ENCODE peak calls at places on chromosomes 3 and 15, in four cellular contexts. Z is astrocyte, O is hippocampal formation, C is DMS79 treated with DMSO at 0.1 percent for 48 hours. G is an unnamed sample.

GRCh38 chr3:11635671-11636371 is 7.9 kb downstream of the VGLL4 start:
- DNase-seq in Z (no peak), O (peak; percentile 61), C (no peak), G (no peak)

GRCh38 chr15:90159213-90159612 is 41.9 kb upstream of the SEMA4B start:
- DNase-seq in O (no peak), Z (no peak), C (no peak), G (no peak)

GRCh38 chr3:20760981-20761380 is 575.0 kb upstream of the SGO1 start:
- DNase-seq in O (no peak), Z (peak; percentile 6), C (no peak), G (no peak)

GRCh38 chr3:74523811-74524210 is 90.6 kb downstream of the CNTN3 start:
- DNase-seq in C (no peak), O (no peak), Z (peak; percentile 2), G (no peak)

GRCh38 chr15:82572311-82572710 is 32.1 kb upstream of the RPS17 start:
- DNase-seq in O (peak; percentile 43), C (peak; percentile 15), Z (no peak), G (no peak)

GRCh38 chr3:57983734-57984518 is 24.3 kb upstream of the FLNB start:
- DNase-seq in O (peak; percentile 19), C (no peak), Z (peak; percentile 86), G (peak; percentile 15)

GRCh38 chr3:65946438-65946837 is 92.3 kb downstream of the MAGI1 start:
- DNase-seq in C (no peak), O (no peak), Z (peak; percentile 81), G (no peak)

GRCh38 chr3:9916346-9916733 is 558 bp upstream of the IL17RC start:
- DNase-seq in C (no peak), Z (no peak), O (no peak), G (no peak)

GRCh38 chr3:102060814-102061213 is 211.5 kb downstream of the NFKBIZ start:
- DNase-seq in O (no peak), Z (no peak), C (no peak), G (no peak)

GRCh38 chr15:68377766-68378165 is 54.2 kb downstream of the ITGA11 start:
- DNase-seq in C (no peak), O (no peak), Z (no peak), G (no peak)

GRCh38 chr3:65953301-65953812 is 85.4 kb downstream of the MAGI1 start:
- DNase-seq in O (no peak), C (peak; percentile 66), Z (peak; percentile 78), G (no peak)

GRCh38 chr15:101112336-101113113 is 139.3 kb downstream of the CHSY1 start:
- DNase-seq in C (no peak), Z (no peak), O (no peak), G (no peak)

GRCh38 chr3:179560791-179561190 is 1.9 kb upstream of the ACTL6A start:
- DNase-seq in O (no peak), Z (no peak), C (no peak), G (no peak)

GRCh38 chr3:79651536-79652065 is 116.2 kb downstream of the ROBO1 start:
- DNase-seq in Z (no peak), O (no peak), C (no peak), G (no peak)

GRCh38 chr3:170037463-170038433 is at the start of gene GPR160:
- DNase-seq in O (no peak), Z (no peak), C (peak; percentile 66), G (peak; percentile 77)

GRCh38 chr3:156728267-156728985 is 54.0 kb downstream of the TIPARP start:
- DNase-seq in Z (no peak), O (no peak), C (peak; percentile 34), G (no peak)

GRCh38 chr3:57586778-57587177 is 10.4 kb downstream of the ARF4 start:
- DNase-seq in C (no peak), Z (no peak), O (no peak), G (no peak)

GRCh38 chr3:127209155-127209839 is 16.4 kb downstream of the PRR23E start:
- DNase-seq in O (no peak), Z (no peak), C (peak; percentile 82), G (no peak)

GRCh38 chr3:195897081-195897852 is 11.1 kb downstream of the TNK2 start:
- DNase-seq in O (no peak), C (no peak), Z (peak; percentile 56), G (no peak)

GRCh38 chr3:30426319-30426993 is 179.9 kb upstream of the TGFBR2 start:
- DNase-seq in O (no peak), C (no peak), Z (peak; percentile 77), G (no peak)

GRCh38 chr3:113769551-113769950 is 22.7 kb downstream of the ATP6V1A start:
- DNase-seq in Z (peak; percentile 55), C (no peak), O (peak; percentile 41), G (no peak)

GRCh38 chr3:25594007-25594502 is 70.7 kb downstream of the TOP2B start:
- DNase-seq in C (peak; percentile 27), O (peak; percentile 60), Z (peak; percentile 68), G (peak; percentile 11)

GRCh38 chr3:187403768-187404270 is 35.6 kb downstream of the RTP4 start:
- DNase-seq in C (no peak), O (no peak), Z (peak; percentile 97), G (no peak)

GRCh38 chr15:52805351-52806283 is 15.5 kb upstream of the ONECUT1 start:
- DNase-seq in Z (no peak), O (no peak), C (no peak), G (no peak)

GRCh38 chr15:40283615-40284306 is 897 bp upstream of the ANKRD63 start:
- DNase-seq in Z (no peak), O (no peak), C (no peak), G (no peak)

GRCh38 chr15:77418341-77419049 is 1.4 kb downstream of the PEAK1 start:
- DNase-seq in Z (peak; percentile 42), C (no peak), O (no peak), G (no peak)

GRCh38 chr15:85289677-85290365 is 90.6 kb upstream of the AKAP13 start:
- DNase-seq in O (peak; percentile 22), Z (peak; percentile 18), C (no peak), G (no peak)

GRCh38 chr3:9746330-9746729 is 3.4 kb upstream of the OGG1 start:
- DNase-seq in C (no peak), O (no peak), Z (peak; percentile 88), G (no peak)

GRCh38 chr3:169440926-169441325 is 222.6 kb downstream of the MECOM start:
- DNase-seq in Z (no peak), C (no peak), O (no peak), G (no peak)

GRCh38 chr15:78680416-78681068 is 39.5 kb upstream of the CHRNB4 start:
- DNase-seq in O (no peak), C (no peak), Z (no peak), G (no peak)

GRCh38 chr3:45499529-45499928 is 95.0 kb upstream of the LIMD1 start:
- DNase-seq in O (peak; percentile 49), Z (peak; percentile 34), C (no peak), G (no peak)